ENCODE peak calls at places on chromosomes 5 and 9, in eight cellular contexts. X, T, J, W, K, U, Y and V are unnamed samples.

GRCh38 chr9:96417051-96417586 is 1.1 kb downstream of the ZNF367 start:
- DNase-seq in X (peak; percentile 92), T (peak; percentile 94), J (peak; percentile 94), W (peak; percentile 99), K (peak; percentile 63), U (peak; percentile 85), Y (peak; percentile 68), V (peak; percentile 93)

GRCh38 chr9:18366184-18366583 is 107.8 kb upstream of the ADAMTSL1 start:
- DNase-seq in X (no peak), T (no peak), J (no peak), W (no peak), K (no peak), U (no peak), Y (peak; percentile 26), V (no peak)

GRCh38 chr9:13388157-13388556 is 108.7 kb upstream of the MPDZ start:
- DNase-seq in X (no peak), T (no peak), J (no peak), W (no peak), K (no peak), U (no peak), Y (no peak), V (no peak)

GRCh38 chr9:133368249-133368881 is 7.5 kb downstream of the SURF4 start:
- DNase-seq in X (no peak), T (no peak), J (peak; percentile 48), W (no peak), K (no peak), U (no peak), Y (no peak), V (no peak)

GRCh38 chr9:109585841-109586240 is 87.7 kb upstream of the PTPN3 start:
- DNase-seq in X (no peak), T (no peak), J (no peak), W (no peak), K (no peak), U (no peak), Y (no peak), V (no peak)

GRCh38 chr5:60822285-60822556 is 21.8 kb downstream of the ELOVL7 start:
- DNase-seq in X (no peak), T (no peak), J (no peak), W (no peak), K (no peak), U (no peak), Y (no peak), V (no peak)

GRCh38 chr9:134056483-134057310 is 11.1 kb downstream of the BRD3 start:
- DNase-seq in X (no peak), T (no peak), J (peak; percentile 67), W (peak; percentile 33), K (no peak), U (no peak), Y (no peak), V (no peak)

GRCh38 chr5:10328323-10328722 is 20.6 kb upstream of the CMBL start:
- DNase-seq in X (no peak), T (no peak), J (no peak), W (no peak), K (no peak), U (no peak), Y (no peak), V (no peak)

GRCh38 chr9:17906204-17906840 is 327.5 kb downstream of the SH3GL2 start:
- DNase-seq in X (no peak), T (no peak), J (peak; percentile 80), W (no peak), K (no peak), U (peak; percentile 59), Y (no peak), V (peak; percentile 38)

GRCh38 chr5:42985129-42986037 is 54.7 kb downstream of the ANXA2R start:
- DNase-seq in X (no peak), T (no peak), J (no peak), W (peak; percentile 68), K (no peak), U (no peak), Y (no peak), V (no peak)

GRCh38 chr9:91421987-91422765 is 1.5 kb downstream of the NFIL3 start:
- DNase-seq in X (no peak), T (no peak), J (no peak), W (peak; percentile 23), K (no peak), U (no peak), Y (peak; percentile 60), V (no peak)

GRCh38 chr9:136570191-136570845 is 24.5 kb upstream of the NOTCH1 start:
- DNase-seq in X (no peak), T (no peak), J (peak; percentile 45), W (no peak), K (no peak), U (no peak), Y (no peak), V (no peak)

GRCh38 chr5:90983748-90984147 is 399.4 kb downstream of the ARRDC3 start:
- DNase-seq in X (no peak), T (no peak), J (no peak), W (no peak), K (no peak), U (no peak), Y (no peak), V (no peak)

GRCh38 chr5:149608936-149609502 is 27.7 kb downstream of the ARHGEF37 start:
- DNase-seq in X (no peak), T (no peak), J (no peak), W (no peak), K (no peak), U (no peak), Y (no peak), V (no peak)

GRCh38 chr9:21657966-21658667 is 144.3 kb upstream of the MTAP start:
- DNase-seq in X (no peak), T (no peak), J (no peak), W (no peak), K (no peak), U (no peak), Y (no peak), V (no peak)

GRCh38 chr5:150181766-150182545 is 7.9 kb upstream of the SLC6A7 start:
- DNase-seq in X (no peak), T (no peak), J (peak; percentile 53), W (no peak), K (no peak), U (no peak), Y (no peak), V (no peak)

GRCh38 chr5:179284751-179285191 is 60.5 kb downstream of the ADAMTS2 start:
- DNase-seq in X (no peak), T (no peak), J (no peak), W (no peak), K (no peak), U (no peak), Y (peak; percentile 61), V (no peak)

GRCh38 chr5:102787134-102787533 is 32.0 kb downstream of the PAM start:
- DNase-seq in X (no peak), T (no peak), J (no peak), W (no peak), K (no peak), U (no peak), Y (no peak), V (no peak)

GRCh38 chr5:74895906-74896305 is 29.7 kb upstream of the FAM169A start:
- DNase-seq in X (no peak), T (no peak), J (no peak), W (peak; percentile 33), K (no peak), U (peak; percentile 49), Y (peak; percentile 78), V (no peak)

GRCh38 chr9:27572918-27573698 is at the start of gene C9orf72:
- DNase-seq in X (peak; percentile 89), T (peak; percentile 86), J (peak; percentile 95), W (peak; percentile 89), K (peak; percentile 57), U (peak; percentile 74), Y (no peak), V (peak; percentile 77)

GRCh38 chr5:132687995-132688394 is 14.2 kb downstream of the IL4 start:
- DNase-seq in X (peak; percentile 22), T (no peak), J (no peak), W (no peak), K (no peak), U (no peak), Y (no peak), V (no peak)

GRCh38 chr9:114958021-114958846 is 27.8 kb upstream of the TNFSF8 start:
- DNase-seq in X (peak; percentile 62), T (no peak), J (peak; percentile 79), W (no peak), K (no peak), U (no peak), Y (peak; percentile 69), V (no peak)

GRCh38 chr5:81125959-81126358 is 107.2 kb upstream of the CKMT2 start:
- DNase-seq in X (no peak), T (no peak), J (peak; percentile 80), W (no peak), K (no peak), U (no peak), Y (no peak), V (no peak)

GRCh38 chr9:120873512-120873911 is 3.5 kb downstream of the PHF19 start:
- DNase-seq in X (no peak), T (no peak), J (peak; percentile 80), W (peak; percentile 97), K (no peak), U (no peak), Y (no peak), V (peak; percentile 85)

GRCh38 chr5:154366353-154366752 is 79.4 kb upstream of the SAP30L start:
- DNase-seq in X (no peak), T (no peak), J (no peak), W (no peak), K (no peak), U (no peak), Y (no peak), V (no peak)

GRCh38 chr9:31799953-31800609 is 584.4 kb upstream of the ACO1 start:
- DNase-seq in X (no peak), T (no peak), J (no peak), W (peak; percentile 30), K (no peak), U (peak; percentile 38), Y (no peak), V (peak; percentile 64)

GRCh38 chr5:34618666-34619065 is 37.5 kb upstream of the RAI14 start:
- DNase-seq in X (no peak), T (no peak), J (no peak), W (no peak), K (no peak), U (no peak), Y (no peak), V (no peak)